ENCODE peak calls at places on chromosome 9, in six cellular contexts. K is H1, V is HCT116, I is SK-N-SH, Z is GM12878, B is K562. G is an unnamed sample.

GRCh38 chr9:86749530-86750275 is 197.6 kb downstream of the GAS1 start:
- DNase-seq in K (no peak), V (no peak), I (peak; percentile 19), Z (no peak), B (no peak), G (no peak)

GRCh38 chr9:91424403-91425176 is 958 bp upstream of the NFIL3 start:
- DNase-seq in K (peak; percentile 67), V (no peak), I (peak; percentile 78), Z (no peak), B (peak; percentile 64), G (no peak)

GRCh38 chr9:114894801-114895433 is 35.5 kb downstream of the TNFSF8 start:
- DNase-seq in K (no peak), V (no peak), I (no peak), Z (no peak), B (no peak), G (no peak)

GRCh38 chr9:94081864-94082468 is 2.3 kb upstream of the PTPDC1 start:
- DNase-seq in K (no peak), V (no peak), I (no peak), Z (no peak), B (no peak), G (no peak)

GRCh38 chr9:77015291-77016048 is 4.0 kb upstream of the FOXB2 start:
- DNase-seq in K (no peak), V (no peak), I (peak; percentile 22), Z (no peak), B (no peak), G (no peak)

GRCh38 chr9:35960029-35960655 is 2.2 kb upstream of the OR2S2 start:
- DNase-seq in K (peak; percentile 13), V (no peak), I (no peak), Z (no peak), B (no peak), G (no peak)

GRCh38 chr9:125965421-125965820 is 218.2 kb downstream of the PBX3 start:
- DNase-seq in K (no peak), V (no peak), I (no peak), Z (no peak), B (no peak), G (no peak)

GRCh38 chr9:137973829-137974416 is 96.3 kb downstream of the CACNA1B start:
- DNase-seq in K (peak; percentile 29), V (no peak), I (no peak), Z (no peak), B (no peak), G (no peak)

GRCh38 chr9:82082563-82082962 is 94.0 kb downstream of the SPATA31D1 start:
- DNase-seq in K (no peak), V (no peak), I (no peak), Z (no peak), B (no peak), G (no peak)

GRCh38 chr9:7811679-7812078 is 12.1 kb upstream of the DMAC1 start:
- DNase-seq in K (no peak), V (no peak), I (no peak), Z (no peak), B (no peak), G (no peak)

GRCh38 chr9:37911271-37911681 is 7.3 kb upstream of the SLC25A51 start:
- DNase-seq in K (no peak), V (no peak), I (no peak), Z (no peak), B (no peak), G (no peak)

GRCh38 chr9:87406545-87407166 is 91.0 kb upstream of the DAPK1 start:
- DNase-seq in K (no peak), V (no peak), I (no peak), Z (no peak), B (no peak), G (no peak)

GRCh38 chr9:20512106-20512505 is 110.2 kb downstream of the MLLT3 start:
- DNase-seq in K (no peak), V (no peak), I (no peak), Z (no peak), B (no peak), G (no peak)

GRCh38 chr9:81825831-81826540 is 102.2 kb upstream of the SPATA31D4 start:
- DNase-seq in K (no peak), V (no peak), I (no peak), Z (no peak), B (no peak), G (no peak)

GRCh38 chr9:72132052-72132451 is 17.2 kb upstream of the GDA start:
- DNase-seq in K (no peak), V (no peak), I (no peak), Z (no peak), B (no peak), G (no peak)

GRCh38 chr9:117344892-117345660 is 69.8 kb downstream of the ASTN2 start:
- DNase-seq in K (no peak), V (no peak), I (peak; percentile 6), Z (no peak), B (no peak), G (no peak)

GRCh38 chr9:11356101-11356500 is 743.3 kb upstream of the PTPRD start:
- DNase-seq in K (no peak), V (no peak), I (no peak), Z (no peak), B (no peak), G (no peak)

GRCh38 chr9:93028448-93029006 is 30.0 kb upstream of the SUSD3 start:
- DNase-seq in K (no peak), V (no peak), I (no peak), Z (peak; percentile 59), B (no peak), G (no peak)

GRCh38 chr9:135294826-135295225 is 184.8 kb upstream of the PPP1R26 start:
- DNase-seq in K (no peak), V (peak; percentile 12), I (no peak), Z (no peak), B (no peak), G (peak; percentile 35)

GRCh38 chr9:135295556-135296300 is 183.9 kb upstream of the PPP1R26 start:
- DNase-seq in K (no peak), V (no peak), I (no peak), Z (no peak), B (no peak), G (peak; percentile 44)

GRCh38 chr9:135297716-135298075 is 181.9 kb upstream of the PPP1R26 start:
- DNase-seq in K (no peak), V (no peak), I (no peak), Z (no peak), B (no peak), G (no peak)

GRCh38 chr9:135299239-135299590 is 180.4 kb upstream of the PPP1R26 start:
- DNase-seq in K (peak; percentile 32), V (no peak), I (no peak), Z (no peak), B (no peak), G (no peak)

DNA sequence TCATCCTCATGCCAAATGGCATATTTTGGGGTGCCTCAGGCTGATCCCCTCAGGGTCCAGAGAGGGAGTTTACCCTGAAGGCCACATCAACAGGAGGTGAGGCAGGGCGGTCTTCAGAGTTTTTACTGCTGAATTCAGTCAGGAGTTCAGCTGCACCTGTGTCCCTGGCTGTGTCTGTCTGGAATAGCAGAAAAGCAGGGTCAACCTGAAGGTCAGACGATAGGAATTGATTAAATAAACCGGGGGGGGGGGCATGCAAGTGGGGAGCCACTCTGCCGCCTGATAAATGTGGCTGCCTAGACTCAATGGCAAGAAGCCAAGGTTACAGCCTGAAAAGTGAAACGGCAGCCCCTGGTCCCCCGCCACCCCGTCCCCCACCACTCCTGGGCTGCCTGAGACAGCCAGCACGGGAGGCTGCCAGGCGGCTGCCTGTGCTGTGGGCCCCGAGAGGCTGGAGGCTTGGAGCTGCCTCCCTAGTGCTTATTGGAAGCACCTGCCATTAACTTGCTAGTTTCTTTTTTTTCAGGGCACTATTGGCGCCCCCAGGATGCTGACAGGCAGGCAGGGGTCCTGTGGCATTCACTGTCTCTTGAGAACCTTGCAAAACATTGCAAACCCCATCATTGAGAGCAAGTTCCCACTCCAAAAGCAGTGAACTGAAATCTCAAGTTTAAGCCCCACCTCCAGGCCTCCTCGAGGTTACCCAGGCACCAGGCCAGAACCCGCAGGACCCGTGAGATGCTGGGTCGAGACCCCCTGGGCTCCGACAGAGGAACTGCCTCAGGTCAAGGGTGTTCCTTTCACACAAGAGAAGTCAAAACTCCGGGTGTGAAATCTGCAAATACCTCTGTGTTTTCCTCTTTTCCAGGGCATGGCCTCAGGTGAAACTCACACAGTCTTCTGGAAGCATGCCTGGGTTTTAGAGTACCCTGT is 182.5 kb upstream of the PPP1R26 start:
- DNase-seq in K (no peak), V (no peak), I (peak; percentile 77), Z (no peak), B (no peak), G (no peak)
- H3K27me3 ChIP-seq in K (no peaks in the 10 kb centered on the region), V (peaks cover 21% of the 10 kb centered on the region), I (no peaks in the 10 kb centered on the region), Z (peaks cover 7% of the 10 kb centered on the region), B (peaks cover 6% of the 10 kb centered on the region), G (no peaks in the 10 kb centered on the region)

DNA sequence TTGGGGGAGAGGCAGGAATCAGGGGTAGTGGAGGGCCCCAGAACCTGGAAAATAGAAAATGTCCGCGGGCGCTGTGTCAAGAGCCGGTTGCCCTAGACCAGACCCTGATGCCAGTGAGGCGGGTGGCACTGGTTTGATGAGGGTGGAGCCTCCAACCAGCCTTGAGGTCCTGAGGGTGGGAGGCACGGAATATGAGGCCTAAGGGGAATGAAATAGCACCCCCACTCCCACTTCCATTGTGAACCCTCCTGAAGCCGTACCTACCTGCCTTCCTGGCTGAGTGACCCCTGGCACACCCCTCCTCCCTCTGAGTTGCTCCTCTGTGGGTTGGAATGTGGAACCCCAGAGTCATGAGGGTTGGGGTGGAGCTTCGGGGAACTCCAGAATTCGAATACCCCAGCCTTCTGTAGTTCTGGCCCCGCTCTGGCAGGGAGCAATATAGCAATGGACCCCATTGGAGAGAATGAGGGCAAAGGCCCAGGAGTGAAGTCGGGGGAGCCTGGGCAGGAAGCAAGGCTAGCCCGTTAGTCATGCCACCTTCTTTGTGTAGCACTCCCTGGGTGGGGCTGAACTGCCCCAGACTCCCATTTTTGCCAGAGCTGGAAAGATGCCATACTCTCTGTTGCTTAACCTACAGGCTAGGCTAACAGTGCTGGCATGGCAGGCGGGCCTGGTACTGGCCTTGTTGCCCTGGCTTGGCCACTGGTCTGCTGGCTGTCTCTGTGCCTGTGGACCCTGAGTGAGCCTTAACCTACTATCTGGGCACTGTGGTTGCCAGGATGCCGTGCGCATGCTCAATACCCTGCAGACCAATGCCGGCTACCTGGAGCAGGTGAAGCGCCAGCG is 1.0 kb downstream of the FPGS start:
- DNase-seq in K (no peak), V (no peak), I (peak; percentile 64), Z (no peak), B (no peak), G (no peak)
- TF ChIP-seq YY1 in K (no peak), V (no peak), I (no peak), Z (peak; percentile 33), B (no peak), G (no peak)

GRCh38 chr9:134293576-134294227 is 32.6 kb upstream of the RXRA start:
- DNase-seq in K (no peak), V (no peak), I (peak; percentile 92), Z (no peak), B (no peak), G (no peak)
- H3K27me3 ChIP-seq in K (no peaks in the 10 kb centered on the region), V (no peaks in the 10 kb centered on the region), I (no peaks in the 10 kb centered on the region), Z (no peaks in the 10 kb centered on the region), B (peaks cover 46% of the 10 kb centered on the region), G (no peaks in the 10 kb centered on the region)

DNA sequence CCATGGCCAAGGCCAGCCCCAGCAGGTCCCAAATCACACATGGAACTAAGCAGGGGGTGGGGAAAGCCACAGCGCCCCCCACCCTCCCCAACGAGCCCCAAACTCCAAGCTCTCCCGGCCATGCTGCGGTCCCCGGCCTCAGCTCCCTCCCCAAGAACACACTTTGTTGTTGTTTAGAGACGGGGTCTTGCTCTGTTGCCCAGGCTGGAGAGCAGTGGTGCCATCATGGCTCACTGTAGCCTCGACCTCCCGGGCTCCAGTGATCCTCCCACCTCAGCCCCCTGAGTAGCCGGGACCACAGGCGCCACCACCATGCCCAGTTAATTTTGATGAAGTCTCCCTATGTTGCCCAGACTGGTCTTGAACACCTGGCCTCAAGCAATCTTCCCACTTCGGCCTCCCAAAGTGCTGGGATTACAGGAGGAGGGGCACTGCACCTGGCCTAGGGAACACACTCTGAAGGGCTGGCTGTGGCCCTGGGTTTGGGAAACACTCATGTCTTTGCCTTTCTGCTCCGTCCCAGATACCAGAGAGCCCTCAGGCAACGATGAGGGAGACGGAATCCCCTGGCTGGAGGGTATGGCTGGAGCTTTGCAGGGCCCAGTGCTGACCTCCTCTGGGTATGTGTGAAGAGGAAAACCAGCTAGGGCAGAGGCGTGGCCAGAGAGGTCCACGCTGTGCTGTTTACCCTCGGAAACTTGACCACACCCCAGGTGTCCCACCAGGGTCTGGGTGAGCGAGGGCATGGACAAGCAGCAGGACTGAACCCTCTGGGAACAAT is 53.2 kb upstream of the UBAC1 start:
- DNase-seq in K (no peak), V (no peak), I (peak; percentile 29), Z (no peak), B (no peak), G (no peak)
- TF ChIP-seq YY1 in K (no peak), V (no peak), I (no peak), Z (no peak), B (no peak), G (no peak)

G was measured in NT2/D1.